ENCODE peak calls at places on chromosomes 3 and 15, in nine cellular contexts. G is psoas muscle, D is neural progenitor cell, M is stomach, Z is left ventricle myocardium inferior, B is K562, Y is tibial artery, K is cardiac muscle cell, E is dorsolateral prefrontal cortex. F is an unnamed sample.

GRCh38 chr15:100809151-100809550 is 70.5 kb upstream of the ALDH1A3 start:
- DNase-seq in Y (no peak), K (no peak), Z (no peak), D (no peak), E (no peak), G (no peak), M (no peak), B (no peak), F (no peak)

GRCh38 chr15:61318276-61318675 is 89.2 kb upstream of the RORA start:
- DNase-seq in Z (no peak), M (no peak), D (no peak), G (no peak), B (no peak), E (no peak), Y (no peak), K (no peak), F (no peak)

GRCh38 chr3:101262393-101263240 is 57.8 kb downstream of the IMPG2 start:
- DNase-seq in D (no peak), Y (no peak), B (no peak), M (no peak), E (no peak), Z (no peak), G (no peak), K (no peak), F (no peak)

GRCh38 chr3:5274116-5274515 is 86.6 kb downstream of the EDEM1 start:
- DNase-seq in B (no peak), E (no peak), K (no peak), D (no peak), G (no peak), Y (no peak), Z (no peak), M (no peak), F (no peak)

GRCh38 chr15:76614725-76615124 is 278.2 kb downstream of the ISL2 start:
- DNase-seq in K (no peak), Y (no peak), B (no peak), M (no peak), Z (no peak), E (no peak), G (no peak), D (no peak), F (no peak)

GRCh38 chr3:118171236-118171852 is 863.3 kb downstream of the IGSF11 start:
- DNase-seq in B (no peak), Y (no peak), G (no peak), K (no peak), E (no peak), Z (no peak), M (no peak), D (no peak), F (no peak)

GRCh38 chr3:62926494-62926893 is 51.3 kb upstream of the CADPS start:
- DNase-seq in E (no peak), B (no peak), D (peak), Z (no peak), Y (no peak), G (no peak), K (no peak), M (no peak), F (no peak)

GRCh38 chr3:196513697-196514349 is 1.3 kb downstream of the SMCO1 start:
- DNase-seq in G (no peak), Z (no peak), B (no peak), M (no peak), Y (no peak), D (no peak), E (no peak), K (peak), F (no peak)

GRCh38 chr15:90101130-90101968 is 919 bp downstream of the IDH2 start:
- DNase-seq in Y (peak), E (peak), D (peak), K (peak), M (peak), B (no peak), Z (peak), G (peak), F (no peak)

GRCh38 chr3:42544492-42545283 is 37.1 kb downstream of the SEC22C start:
- DNase-seq in M (peak), K (no peak), B (no peak), Y (peak), G (no peak), D (no peak), E (peak), Z (peak), F (no peak)

GRCh38 chr3:176946169-176946568 is 251.1 kb downstream of the TBL1XR1 start:
- DNase-seq in Y (no peak), Z (no peak), E (no peak), K (no peak), B (no peak), M (no peak), G (no peak), D (no peak), F (no peak)

GRCh38 chr15:95499397-95499796 is 831.1 kb upstream of the NR2F2 start:
- DNase-seq in K (no peak), G (no peak), D (no peak), E (no peak), Y (no peak), Z (no peak), M (no peak), B (no peak), F (no peak)

GRCh38 chr3:89042251-89042650 is 65.2 kb upstream of the EPHA3 start:
- DNase-seq in Y (no peak), D (peak), M (no peak), Z (no peak), B (no peak), E (no peak), K (no peak), G (no peak), F (no peak)

GRCh38 chr3:31704651-31705179 is 172.0 kb downstream of the STT3B start:
- DNase-seq in E (no peak), Y (peak), B (no peak), D (no peak), Z (no peak), G (peak), K (no peak), M (peak), F (peak)

GRCh38 chr3:182294256-182294655 is 499.0 kb upstream of the ATP11B start:
- DNase-seq in K (no peak), D (no peak), G (no peak), Z (no peak), Y (no peak), E (no peak), M (no peak), B (no peak), F (no peak)

GRCh38 chr3:39965461-39965860 is 156.1 kb downstream of the MYRIP start:
- DNase-seq in E (no peak), Z (no peak), B (no peak), Y (no peak), G (no peak), M (no peak), D (no peak), K (no peak), F (no peak)

GRCh38 chr3:46380471-46381215 is 9.9 kb downstream of the CCR5 start:
- DNase-seq in B (no peak), M (no peak), Y (no peak), G (peak), Z (no peak), E (no peak), D (no peak), K (no peak), F (no peak)

GRCh38 chr15:74134387-74135027 is 4.1 kb downstream of the ISLR2 start:
- DNase-seq in Z (no peak), K (no peak), Y (peak), D (peak), E (no peak), B (no peak), G (peak), M (peak), F (peak)

GRCh38 chr3:34872406-34872805 is 766.9 kb upstream of the ARPP21 start:
- DNase-seq in Z (no peak), Y (no peak), B (no peak), E (no peak), D (no peak), M (no peak), K (no peak), G (no peak), F (no peak)

GRCh38 chr15:101039461-101039860 is 120.3 kb downstream of the LRRK1 start:
- DNase-seq in M (no peak), G (no peak), B (no peak), Z (no peak), E (no peak), Y (no peak), K (peak), D (no peak), F (no peak)

GRCh38 chr3:129558772-129559564 is 16.0 kb downstream of the H1-8 start:
- DNase-seq in K (peak), B (peak), Z (no peak), Y (no peak), M (no peak), G (peak), D (no peak), E (no peak), F (no peak)

GRCh38 chr3:187066228-187066995 is 72.9 kb downstream of the RPL39L start:
- DNase-seq in M (no peak), Y (no peak), G (no peak), B (peak), D (peak), E (no peak), Z (no peak), K (peak), F (peak)

GRCh38 chr3:96814581-96815567 is at the start of gene EPHA6:
- DNase-seq in Y (no peak), K (no peak), B (no peak), G (peak), D (peak), E (peak), Z (no peak), M (no peak), F (no peak)

GRCh38 chr3:43279532-43279931 is 6.8 kb upstream of the SNRK start:
- DNase-seq in B (no peak), G (no peak), D (no peak), E (no peak), M (no peak), Z (no peak), Y (no peak), K (no peak), F (no peak)

GRCh38 chr3:31622636-31623288 is 90.0 kb downstream of the STT3B start:
- DNase-seq in K (no peak), E (no peak), Y (no peak), Z (no peak), G (no peak), B (no peak), D (no peak), M (no peak), F (no peak)

GRCh38 chr3:184399410-184399809 is 19.6 kb downstream of the CHRD start:
- DNase-seq in D (no peak), Z (no peak), G (no peak), B (no peak), E (no peak), M (no peak), Y (no peak), K (peak), F (no peak)

GRCh38 chr3:195815169-195815771 is 3.5 kb upstream of the MUC4 start:
- DNase-seq in Y (no peak), K (no peak), Z (no peak), M (no peak), D (peak), G (no peak), E (no peak), B (peak), F (no peak)

GRCh38 chr3:95272791-95273190 is 1209.9 kb downstream of the NSUN3 start:
- DNase-seq in D (no peak), K (no peak), Z (no peak), B (no peak), E (no peak), Y (no peak), G (no peak), M (no peak), F (no peak)

GRCh38 chr3:135528638-135529037 is 436.9 kb upstream of the PPP2R3A start:
- DNase-seq in B (no peak), Y (no peak), M (no peak), Z (no peak), D (no peak), G (no peak), K (no peak), E (no peak), F (no peak)

GRCh38 chr3:143720381-143720780 is 127.9 kb downstream of the SLC9A9 start:
- DNase-seq in Z (no peak), G (no peak), E (no peak), M (no peak), K (no peak), B (no peak), D (no peak), Y (no peak), F (no peak)

GRCh38 chr15:94196536-94196935 is 34.8 kb upstream of the MCTP2 start:
- DNase-seq in Y (no peak), Z (no peak), K (no peak), D (no peak), G (no peak), M (no peak), E (no peak), B (no peak), F (no peak)

GRCh38 chr3:52488746-52489145 is 6.4 kb upstream of the STAB1 start:
- DNase-seq in E (no peak), Y (no peak), D (no peak), K (no peak), M (no peak), G (no peak), Z (no peak), B (no peak), F (no peak)
- H3K27ac ChIP-seq in E (peak), Y (no peak), D (no peak), K (no peak), M (no peak), G (no peak), Z (no peak), B (no peak), F (peak)

GRCh38 chr15:58987501-58988010 is at the start of gene RNF111:
- DNase-seq in Z (peak), K (peak), M (peak), G (peak), B (peak), Y (peak), E (peak), D (peak), F (peak)
- TF ChIP-seq CTCF in Z (no peak), K (no peak), M (no peak), G (no peak), B (no peak), Y (no peak), E (peak), D (no peak), F (no peak)

DNA sequence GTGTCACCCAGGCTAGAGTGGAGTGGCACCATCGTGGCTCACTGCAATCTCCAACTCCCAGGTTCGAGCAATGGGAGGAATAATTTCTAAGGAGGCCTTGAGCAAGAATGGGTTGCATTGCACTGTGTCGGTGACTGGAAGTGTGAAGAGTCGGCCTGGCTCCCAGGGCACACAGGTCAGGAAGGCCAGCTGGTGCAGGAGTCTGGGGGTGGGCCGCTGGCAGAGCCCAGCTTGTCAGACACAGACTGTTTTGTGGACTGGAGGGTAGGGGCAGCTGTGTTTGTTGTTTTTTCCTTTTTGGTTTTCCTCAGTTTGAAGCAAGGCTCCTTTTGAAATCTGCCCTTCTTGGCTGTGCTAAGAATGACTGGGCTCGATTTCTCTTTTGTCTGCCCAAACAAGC is 66.2 kb downstream of the ITGA11 start:
- DNase-seq in E (no peak), Z (no peak), M (no peak), Y (no peak), K (no peak), G (no peak), B (no peak), D (no peak), F (no peak)
- H3K27ac ChIP-seq in E (no peak), Z (peak), M (no peak), Y (peak), K (no peak), G (peak), B (no peak), D (no peak), F (no peak)

GRCh38 chr3:104460477-104461406 is 906.0 kb upstream of the ALCAM start:
- DNase-seq in B (no peak), K (peak), M (no peak), D (peak), G (no peak), E (no peak), Z (no peak), Y (no peak), F (peak)
- TF ChIP-seq CTCF in B (no peak), K (peak), M (no peak), D (peak), G (no peak), E (peak), Z (peak), Y (peak), F (no peak)

GRCh38 chr15:65796610-65797012 is 4.5 kb upstream of the DENND4A start:
- DNase-seq in B (no peak), M (no peak), D (no peak), Y (no peak), K (peak), E (no peak), G (no peak), Z (no peak), F (peak)
- H3K27ac ChIP-seq in B (peak), M (no peak), D (no peak), Y (no peak), K (no peak), E (no peak), G (no peak), Z (no peak), F (no peak)